ENCODE peak calls at places on chromosome 3, in four cellular contexts. A is A549, Y is C1 segment of cervical spinal cord, K is ureter. D is an unnamed sample.

GRCh38 chr3:98786364-98786930 is 23.3 kb downstream of the ST3GAL6 start:
- DNase-seq in A (no peak), Y (no peak), K (no peak), D (no peak)

GRCh38 chr3:179615458-179616173 is 11.0 kb downstream of the NDUFB5 start:
- DNase-seq in A (no peak), Y (no peak), K (no peak), D (no peak)

GRCh38 chr3:153658151-153658550 is 463.0 kb upstream of the ARHGEF26 start:
- DNase-seq in A (no peak), Y (no peak), K (no peak), D (no peak)

GRCh38 chr3:88263417-88264116 is 113.8 kb downstream of the C3orf38 start:
- DNase-seq in A (no peak), Y (no peak), K (no peak), D (no peak)

GRCh38 chr3:69791919-69792399 is 52.7 kb downstream of the MITF start:
- DNase-seq in A (no peak), Y (no peak), K (no peak), D (no peak)

GRCh38 chr3:51942603-51943450 is 664 bp downstream of the PARP3 start:
- DNase-seq in A (peak), Y (no peak), K (peak), D (peak)

GRCh38 chr3:166900866-166901577 is 479.1 kb downstream of the ZBBX start:
- DNase-seq in A (no peak), Y (no peak), K (no peak), D (no peak)

GRCh38 chr3:26484140-26484539 is 138.4 kb upstream of the LRRC3B start:
- DNase-seq in A (no peak), Y (no peak), K (no peak), D (no peak)

GRCh38 chr3:117400303-117400702 is 690.7 kb downstream of the TUSC7 start:
- DNase-seq in A (no peak), Y (no peak), K (no peak), D (no peak)

GRCh38 chr3:127672429-127673190 is at the start of gene ABTB1:
- DNase-seq in A (peak), Y (peak), K (peak), D (peak)

GRCh38 chr3:189042832-189043231 is 128.9 kb upstream of the TPRG1 start:
- DNase-seq in A (no peak), Y (no peak), K (no peak), D (no peak)

GRCh38 chr3:123587399-123587798 is 2.5 kb upstream of the HACD2 start:
- DNase-seq in A (no peak), Y (no peak), K (no peak), D (no peak)

GRCh38 chr3:172323894-172324590 is 124.2 kb downstream of the GHSR start:
- DNase-seq in A (no peak), Y (no peak), K (no peak), D (no peak)

GRCh38 chr3:45321607-45322391 is 66.6 kb upstream of the LARS2 start:
- DNase-seq in A (no peak), Y (no peak), K (no peak), D (no peak)

GRCh38 chr3:179726075-179726742 is 73.4 kb downstream of the USP13 start:
- DNase-seq in A (no peak), Y (no peak), K (no peak), D (no peak)

GRCh38 chr3:40574661-40575060 is 49.9 kb downstream of the ZNF621 start:
- DNase-seq in A (no peak), Y (no peak), K (no peak), D (no peak)

GRCh38 chr3:134326760-134327593 is 47.3 kb downstream of the AMOTL2 start:
- DNase-seq in A (no peak), Y (no peak), K (peak), D (peak)

GRCh38 chr3:60584250-60584649 is 667.0 kb downstream of the FHIT start:
- DNase-seq in A (no peak), Y (no peak), K (no peak), D (no peak)

GRCh38 chr3:65785065-65785645 is 253.6 kb downstream of the MAGI1 start:
- DNase-seq in A (peak), Y (no peak), K (no peak), D (no peak)

GRCh38 chr3:101824691-101825090 is 24.6 kb upstream of the NFKBIZ start:
- DNase-seq in A (no peak), Y (no peak), K (no peak), D (no peak)

GRCh38 chr3:192645437-192645836 is 81.9 kb downstream of the FGF12 start:
- DNase-seq in A (no peak), Y (no peak), K (no peak), D (no peak)

GRCh38 chr3:18177271-18177670 is 247.9 kb downstream of the SATB1 start:
- DNase-seq in A (no peak), Y (no peak), K (no peak), D (no peak)

GRCh38 chr3:170414202-170414663 is 4.4 kb upstream of the CLDN11 start:
- DNase-seq in A (peak), Y (no peak), K (no peak), D (no peak)

GRCh38 chr3:126480251-126480650 is 4.6 kb upstream of the ZXDC start:
- DNase-seq in A (no peak), Y (no peak), K (no peak), D (no peak)

GRCh38 chr3:45929042-45929679 is 14.1 kb upstream of the CXCR6 start:
- DNase-seq in A (peak), Y (no peak), K (no peak), D (no peak)

GRCh38 chr3:36743821-36744220 is 20.5 kb downstream of the DCLK3 start:
- DNase-seq in A (no peak), Y (no peak), K (no peak), D (no peak)

GRCh38 chr3:196699749-196700148 is 12.3 kb downstream of the CEP19 start:
- DNase-seq in A (no peak), Y (no peak), K (no peak), D (no peak)

GRCh38 chr3:158771018-158771350 is 30.9 kb upstream of the MFSD1 start:
- DNase-seq in A (no peak), Y (no peak), K (no peak), D (no peak)

GRCh38 chr3:128276151-128276445 is 122.8 kb downstream of the EEFSEC start:
- DNase-seq in A (no peak), Y (no peak), K (peak), D (no peak)

GRCh38 chr3:66354561-66354960 is 133.8 kb downstream of the SLC25A26 start:
- DNase-seq in A (no peak), Y (no peak), K (no peak), D (no peak)

GRCh38 chr3:171654809-171655208 is 155.5 kb downstream of the PLD1 start:
- DNase-seq in A (no peak), Y (no peak), K (peak), D (peak)

GRCh38 chr3:74067296-74067695 is 442.6 kb upstream of the PDZRN3 start:
- DNase-seq in A (no peak), Y (no peak), K (no peak), D (no peak)

GRCh38 chr3:29284578-29284977 is 3.7 kb downstream of the RBMS3 start:
- DNase-seq in A (no peak), Y (no peak), K (no peak), D (no peak)

GRCh38 chr3:43379343-43379742 is 93.0 kb downstream of the SNRK start:
- DNase-seq in A (no peak), Y (no peak), K (no peak), D (no peak)

GRCh38 chr3:76171647-76172046 is 386.3 kb upstream of the ZNF717 start:
- DNase-seq in A (no peak), Y (no peak), K (no peak), D (no peak)